ENCODE peak calls at places on chromosome 17, in four cellular contexts. One of them, this sample, is unnamed.

GRCh38 chr17:82092094-82092586 is 5.9 kb downstream of the FASN start:
- DNase-seq in left lung: no peak
- DNase-seq in BE2C: no peak
- DNase-seq in cardiac fibroblast: no peak
- DNase-seq in this sample: no peak

GRCh38 chr17:54971147-54971546 is 2.6 kb downstream of the STXBP4 start:
- DNase-seq in left lung: no peak
- DNase-seq in BE2C: no peak
- DNase-seq in cardiac fibroblast: no peak
- DNase-seq in this sample: no peak

GRCh38 chr17:77306790-77307478 is 166.2 kb downstream of the SEC14L1 start:
- DNase-seq in left lung: no peak
- DNase-seq in BE2C: no peak
- DNase-seq in cardiac fibroblast: no peak
- DNase-seq in this sample: no peak

GRCh38 chr17:27466748-27467375 is 10.6 kb downstream of the KSR1 start:
- DNase-seq in left lung: no peak
- DNase-seq in BE2C: no peak
- DNase-seq in cardiac fibroblast: no peak
- DNase-seq in this sample: no peak

GRCh38 chr17:77281024-77281903 is 140.5 kb downstream of the SEC14L1 start:
- DNase-seq in left lung: peak
- DNase-seq in BE2C: peak
- DNase-seq in cardiac fibroblast: no peak
- DNase-seq in this sample: no peak

GRCh38 chr17:70119545-70119944 is 44.5 kb downstream of the KCNJ16 start:
- DNase-seq in left lung: no peak
- DNase-seq in BE2C: no peak
- DNase-seq in cardiac fibroblast: no peak
- DNase-seq in this sample: no peak

GRCh38 chr17:72600934-72601333 is 480.1 kb downstream of the SOX9 start:
- DNase-seq in left lung: no peak
- DNase-seq in BE2C: no peak
- DNase-seq in cardiac fibroblast: peak
- DNase-seq in this sample: peak

GRCh38 chr17:44840936-44841335 is 6.7 kb upstream of the HIGD1B start:
- DNase-seq in left lung: no peak
- DNase-seq in BE2C: no peak
- DNase-seq in cardiac fibroblast: no peak
- DNase-seq in this sample: no peak

GRCh38 chr17:46876353-46876887 is 25.0 kb downstream of the WNT9B start:
- DNase-seq in left lung: no peak
- DNase-seq in BE2C: peak
- DNase-seq in cardiac fibroblast: no peak
- DNase-seq in this sample: no peak

GRCh38 chr17:41880130-41880529 is 14.9 kb upstream of the KLHL11 start:
- DNase-seq in left lung: no peak
- DNase-seq in BE2C: no peak
- DNase-seq in cardiac fibroblast: no peak
- DNase-seq in this sample: no peak

GRCh38 chr17:30677550-30678254 is 146.8 kb downstream of the CRLF3 start:
- DNase-seq in left lung: no peak
- DNase-seq in BE2C: no peak
- DNase-seq in cardiac fibroblast: no peak
- DNase-seq in this sample: no peak

GRCh38 chr17:14143678-14144077 is 74.4 kb downstream of the COX10 start:
- DNase-seq in left lung: no peak
- DNase-seq in BE2C: no peak
- DNase-seq in cardiac fibroblast: peak
- DNase-seq in this sample: no peak

GRCh38 chr17:60135160-60135950 is 14.4 kb upstream of the CA4 start:
- DNase-seq in left lung: peak
- DNase-seq in BE2C: peak
- DNase-seq in cardiac fibroblast: peak
- DNase-seq in this sample: peak
- TF ChIP-seq CTCF in left lung: no peak
- TF ChIP-seq CTCF in BE2C: no peak
- TF ChIP-seq CTCF in cardiac fibroblast: no peak
- TF ChIP-seq CTCF in this sample: no peak

DNA sequence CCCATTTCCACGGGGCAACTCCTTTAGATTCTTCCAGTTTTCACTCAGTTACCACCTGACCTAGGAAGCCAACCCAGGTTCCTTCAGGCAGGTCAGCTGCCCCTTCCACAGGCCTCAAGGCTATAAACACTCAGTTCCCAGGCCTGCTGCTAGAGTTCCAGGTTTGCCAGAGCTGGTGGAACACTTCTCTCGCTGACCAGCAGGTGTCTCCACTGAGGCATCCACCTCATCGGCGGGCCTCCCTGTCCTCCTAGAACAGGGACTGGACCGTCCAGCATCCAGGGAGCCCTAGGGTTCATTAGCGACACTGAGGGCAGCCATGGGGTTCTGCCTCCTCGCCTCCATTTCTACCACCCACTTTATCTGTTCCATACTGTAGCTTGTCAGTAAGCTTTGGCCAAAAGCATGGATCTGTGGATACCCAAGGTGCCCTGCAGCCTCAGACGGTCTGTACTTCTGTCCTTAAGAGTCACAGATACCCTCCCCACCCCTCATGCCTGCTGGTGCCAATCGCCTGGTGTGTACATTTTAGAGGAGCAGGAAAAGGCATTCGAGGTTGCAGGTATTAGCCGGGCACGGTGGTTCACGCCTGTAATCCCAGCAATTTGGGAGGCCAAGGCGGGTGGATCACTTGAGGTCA is 29.0 kb downstream of the PIMREG start:
- DNase-seq in left lung: peak
- DNase-seq in BE2C: peak
- DNase-seq in cardiac fibroblast: peak
- DNase-seq in this sample: no peak
- TF ChIP-seq CTCF in left lung: peak
- TF ChIP-seq CTCF in BE2C: peak
- TF ChIP-seq CTCF in cardiac fibroblast: peak
- TF ChIP-seq CTCF in this sample: peak

DNA sequence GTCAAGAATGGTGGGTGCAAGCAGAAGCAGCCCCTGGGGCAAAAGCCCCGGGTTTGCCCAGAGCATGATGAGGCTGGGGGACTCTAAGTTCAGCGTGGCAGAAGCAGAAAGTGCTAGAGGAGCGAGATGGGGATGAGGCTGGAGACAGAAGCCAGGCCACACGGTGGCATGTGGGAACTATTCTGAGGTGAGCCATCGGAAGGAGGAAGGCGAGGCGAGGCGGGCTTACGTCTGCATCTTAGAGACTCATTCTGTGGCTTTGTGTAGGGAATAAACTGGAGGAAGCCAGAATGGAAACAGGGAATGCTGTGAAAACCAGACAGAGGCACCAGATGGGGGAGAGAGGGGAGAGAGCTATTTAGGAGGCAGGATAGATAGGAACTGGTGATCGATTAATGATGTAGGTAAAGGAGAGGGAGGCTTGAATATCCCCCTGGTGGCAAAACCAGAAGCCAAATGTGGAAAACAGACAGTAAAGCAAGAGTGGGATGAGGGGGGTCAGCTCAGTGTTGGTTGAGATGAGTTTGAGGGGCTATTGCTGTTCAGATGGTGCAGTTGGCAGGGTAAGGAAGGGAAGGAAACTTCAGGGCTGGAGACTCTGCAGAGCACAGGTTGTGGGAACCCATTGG is 3.1 kb upstream of the TNFSF13 start:
- DNase-seq in left lung: no peak
- DNase-seq in BE2C: no peak
- DNase-seq in cardiac fibroblast: no peak
- DNase-seq in this sample: no peak
- TF ChIP-seq CTCF in left lung: no peak
- TF ChIP-seq CTCF in BE2C: no peak
- TF ChIP-seq CTCF in cardiac fibroblast: peak
- TF ChIP-seq CTCF in this sample: no peak

GRCh38 chr17:33017366-33017765 is 25.7 kb downstream of the SPACA3 start:
- DNase-seq in left lung: no peak
- DNase-seq in BE2C: no peak
- DNase-seq in cardiac fibroblast: no peak
- DNase-seq in this sample: no peak

GRCh38 chr17:33014751-33015150 is 23.1 kb downstream of the SPACA3 start:
- DNase-seq in left lung: no peak
- DNase-seq in BE2C: no peak
- DNase-seq in cardiac fibroblast: no peak
- DNase-seq in this sample: no peak

GRCh38 chr17:33015716-33016346 is 24.2 kb downstream of the SPACA3 start:
- DNase-seq in left lung: no peak
- DNase-seq in BE2C: no peak
- DNase-seq in cardiac fibroblast: no peak
- DNase-seq in this sample: no peak

GRCh38 chr17:33019161-33019560 is 27.5 kb downstream of the SPACA3 start:
- DNase-seq in left lung: no peak
- DNase-seq in BE2C: no peak
- DNase-seq in cardiac fibroblast: no peak
- DNase-seq in this sample: no peak

DNA sequence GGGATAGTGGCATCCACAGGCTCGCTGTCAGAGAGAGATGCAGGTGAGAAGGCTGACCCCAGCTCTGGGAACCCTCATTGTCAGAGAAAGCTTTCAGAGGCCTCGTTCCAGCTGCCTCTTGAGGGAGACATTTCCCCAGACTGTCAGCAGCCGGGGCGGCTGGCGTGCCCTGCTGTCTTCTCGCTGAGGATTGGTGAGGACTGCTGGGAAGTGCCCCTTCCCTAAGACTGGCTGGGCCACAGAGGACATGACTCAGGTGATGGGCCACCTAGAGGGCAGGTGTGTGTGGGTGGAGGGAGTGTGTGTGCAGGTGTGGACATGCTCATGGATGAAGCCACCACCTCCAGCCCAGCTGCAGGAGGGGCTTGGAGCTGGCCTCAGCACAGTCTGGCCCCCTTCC is 25.3 kb downstream of the SPACA3 start:
- DNase-seq in left lung: no peak
- DNase-seq in BE2C: no peak
- DNase-seq in cardiac fibroblast: no peak
- DNase-seq in this sample: no peak
- TF ChIP-seq CTCF in left lung: no peak
- TF ChIP-seq CTCF in BE2C: no peak
- TF ChIP-seq CTCF in cardiac fibroblast: no peak
- TF ChIP-seq CTCF in this sample: no peak

DNA sequence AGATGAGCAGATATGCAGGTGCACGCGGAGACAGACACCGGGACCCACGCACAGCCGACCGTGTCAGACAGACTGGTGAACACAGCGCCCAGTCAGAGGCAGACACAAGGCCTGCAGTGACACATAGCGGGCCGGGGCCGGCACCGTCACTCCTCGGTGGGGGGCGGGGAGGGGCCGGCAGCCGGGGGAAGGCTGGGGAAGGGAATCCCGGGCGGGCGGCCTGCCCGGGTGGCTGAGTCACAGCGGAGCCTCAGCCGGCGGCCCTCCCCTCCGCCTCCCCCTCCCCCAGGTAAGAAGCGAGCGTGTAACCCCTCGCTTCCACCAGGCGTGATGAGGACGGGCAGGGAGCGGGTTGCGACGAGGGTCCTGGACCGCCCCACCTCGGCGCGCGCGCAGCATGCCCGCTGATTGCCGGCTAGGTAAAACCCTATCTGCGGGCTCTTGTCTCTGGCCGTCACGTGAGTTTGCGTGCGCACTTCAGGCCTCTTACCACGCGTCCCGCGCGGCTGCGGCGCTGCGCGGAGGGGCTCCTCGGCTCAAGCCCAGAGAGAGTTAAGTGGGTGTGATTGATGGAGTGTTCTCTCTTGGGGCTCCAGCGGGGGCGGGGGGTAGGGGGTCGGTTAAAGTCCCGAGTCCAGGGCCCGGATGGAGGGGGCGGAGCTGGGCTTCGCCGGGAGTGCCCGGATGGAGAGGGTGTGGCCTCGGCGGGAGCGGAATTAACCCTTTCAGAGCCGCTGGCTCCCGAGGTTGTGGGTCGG is 7.8 kb downstream of the KDM6B start:
- DNase-seq in left lung: peak
- DNase-seq in BE2C: peak
- DNase-seq in cardiac fibroblast: peak
- DNase-seq in this sample: no peak
- TF ChIP-seq CTCF in left lung: no peak
- TF ChIP-seq CTCF in BE2C: no peak
- TF ChIP-seq CTCF in cardiac fibroblast: no peak
- TF ChIP-seq CTCF in this sample: peak

GRCh38 chr17:75876190-75876937 is 2.0 kb downstream of the TRIM47 start:
- DNase-seq in left lung: peak
- DNase-seq in BE2C: no peak
- DNase-seq in cardiac fibroblast: no peak
- DNase-seq in this sample: no peak
- TF ChIP-seq CTCF in left lung: peak
- TF ChIP-seq CTCF in BE2C: peak
- TF ChIP-seq CTCF in cardiac fibroblast: no peak
- TF ChIP-seq CTCF in this sample: peak

GRCh38 chr17:51860934-51861561 is 297.5 kb downstream of the CA10 start:
- DNase-seq in left lung: no peak
- DNase-seq in BE2C: peak
- DNase-seq in cardiac fibroblast: peak
- DNase-seq in this sample: no peak
- TF ChIP-seq CTCF in left lung: peak
- TF ChIP-seq CTCF in BE2C: peak
- TF ChIP-seq CTCF in cardiac fibroblast: peak
- TF ChIP-seq CTCF in this sample: peak

DNA sequence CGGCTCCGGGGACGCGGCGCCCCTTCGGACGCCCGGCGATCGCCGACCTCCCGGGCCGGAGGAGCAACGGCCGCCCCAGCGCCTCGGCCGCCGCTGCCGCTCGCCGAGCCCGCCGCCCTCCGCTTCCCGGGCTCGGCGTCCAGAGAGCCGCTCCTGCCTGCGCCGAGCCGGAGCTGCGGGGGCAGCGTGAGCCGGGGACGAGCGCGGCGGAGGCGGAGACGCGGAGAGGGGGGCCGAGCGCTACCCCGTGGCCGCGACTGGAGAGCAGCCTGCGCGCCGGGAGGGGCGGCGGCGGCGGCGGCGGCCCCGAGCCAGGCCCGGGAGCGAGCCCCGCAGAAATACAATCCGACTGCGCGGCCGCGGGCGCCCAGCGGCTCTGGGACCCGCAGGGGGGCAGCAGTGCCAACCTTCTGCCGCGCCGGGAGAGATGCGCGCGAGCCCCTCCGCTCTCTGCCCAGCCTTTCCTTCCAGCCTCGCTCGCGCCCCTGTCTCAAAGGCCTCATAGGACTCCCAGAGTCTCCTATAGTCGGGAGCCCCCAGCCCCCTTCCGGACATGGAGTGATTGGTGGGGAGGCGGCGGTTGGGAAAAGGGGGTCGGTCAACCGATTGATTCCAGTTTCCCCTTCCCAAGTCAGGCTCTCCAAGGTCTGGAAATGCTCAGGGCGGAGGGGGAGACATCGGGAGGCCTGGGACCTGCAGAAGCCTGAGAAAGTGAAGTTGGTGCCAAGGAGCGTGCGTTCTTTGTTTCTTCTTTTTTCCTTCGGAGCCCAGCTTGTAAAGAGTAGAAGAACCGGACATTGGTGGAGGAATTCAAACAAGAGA is 1.0 kb upstream of the SDK2 start:
- DNase-seq in left lung: no peak
- DNase-seq in BE2C: peak
- DNase-seq in cardiac fibroblast: no peak
- DNase-seq in this sample: no peak
- TF ChIP-seq CTCF in left lung: no peak
- TF ChIP-seq CTCF in BE2C: peak
- TF ChIP-seq CTCF in cardiac fibroblast: no peak
- TF ChIP-seq CTCF in this sample: no peak

This sample was measured in AG04449.